ENCODE peak calls at places on chromosome 2, in six cellular contexts. One of them, this sample, is unnamed.

GRCh38 chr2:69767034-69767433 is 25.1 kb downstream of the ANXA4 start:
- DNase-seq in uterus: no peak
- DNase-seq in CD4-positive, alpha-beta T cell: no peak
- DNase-seq in astrocyte of the spinal cord: peak; percentile 37
- DNase-seq in AG10803: peak; percentile 92
- DNase-seq in heart right ventricle: no peak
- DNase-seq in this sample: no peak

GRCh38 chr2:182636694-182637093 is 79.4 kb upstream of the DNAJC10 start:
- DNase-seq in CD4-positive, alpha-beta T cell: no peak
- DNase-seq in AG10803: no peak
- DNase-seq in astrocyte of the spinal cord: no peak
- DNase-seq in uterus: no peak
- DNase-seq in heart right ventricle: no peak
- DNase-seq in this sample: no peak

GRCh38 chr2:187576906-187577305 is 22.7 kb upstream of the TFPI start:
- DNase-seq in heart right ventricle: no peak
- DNase-seq in astrocyte of the spinal cord: no peak
- DNase-seq in AG10803: no peak
- DNase-seq in uterus: no peak
- DNase-seq in CD4-positive, alpha-beta T cell: no peak
- DNase-seq in this sample: no peak

GRCh38 chr2:143458258-143458954 is 329.2 kb downstream of the ARHGAP15 start:
- DNase-seq in heart right ventricle: no peak
- DNase-seq in astrocyte of the spinal cord: peak; percentile 34
- DNase-seq in CD4-positive, alpha-beta T cell: no peak
- DNase-seq in uterus: no peak
- DNase-seq in AG10803: peak; percentile 11
- DNase-seq in this sample: no peak

GRCh38 chr2:191970867-191971266 is 124.0 kb upstream of the CAVIN2 start:
- DNase-seq in heart right ventricle: no peak
- DNase-seq in astrocyte of the spinal cord: no peak
- DNase-seq in uterus: no peak
- DNase-seq in AG10803: no peak
- DNase-seq in CD4-positive, alpha-beta T cell: no peak
- DNase-seq in this sample: no peak

GRCh38 chr2:27126252-27126710 is 2.7 kb downstream of the ABHD1 start:
- DNase-seq in astrocyte of the spinal cord: no peak
- DNase-seq in CD4-positive, alpha-beta T cell: no peak
- DNase-seq in heart right ventricle: peak; percentile 38
- DNase-seq in uterus: no peak
- DNase-seq in AG10803: no peak
- DNase-seq in this sample: no peak

GRCh38 chr2:164877927-164878326 is 36.3 kb upstream of the COBLL1 start:
- DNase-seq in astrocyte of the spinal cord: no peak
- DNase-seq in CD4-positive, alpha-beta T cell: no peak
- DNase-seq in heart right ventricle: no peak
- DNase-seq in AG10803: no peak
- DNase-seq in uterus: no peak
- DNase-seq in this sample: no peak

GRCh38 chr2:3186766-3187165 is 190.9 kb downstream of the EIPR1 start:
- DNase-seq in astrocyte of the spinal cord: no peak
- DNase-seq in uterus: no peak
- DNase-seq in AG10803: no peak
- DNase-seq in heart right ventricle: no peak
- DNase-seq in CD4-positive, alpha-beta T cell: no peak
- DNase-seq in this sample: no peak

GRCh38 chr2:174634130-174635014 is 36.8 kb upstream of the WIPF1 start:
- DNase-seq in CD4-positive, alpha-beta T cell: peak; percentile 39
- DNase-seq in uterus: no peak
- DNase-seq in astrocyte of the spinal cord: no peak
- DNase-seq in heart right ventricle: no peak
- DNase-seq in AG10803: peak; percentile 22
- DNase-seq in this sample: no peak

GRCh38 chr2:79200762-79201161 is 41.2 kb upstream of the REG3A start:
- DNase-seq in CD4-positive, alpha-beta T cell: no peak
- DNase-seq in uterus: no peak
- DNase-seq in astrocyte of the spinal cord: no peak
- DNase-seq in heart right ventricle: no peak
- DNase-seq in AG10803: no peak
- DNase-seq in this sample: no peak

GRCh38 chr2:6103949-6104348 is 411.8 kb downstream of the SOX11 start:
- DNase-seq in uterus: no peak
- DNase-seq in astrocyte of the spinal cord: no peak
- DNase-seq in heart right ventricle: no peak
- DNase-seq in AG10803: no peak
- DNase-seq in CD4-positive, alpha-beta T cell: no peak
- DNase-seq in this sample: no peak

GRCh38 chr2:120589782-120590608 is 145.7 kb upstream of the GLI2 start:
- DNase-seq in heart right ventricle: no peak
- DNase-seq in uterus: no peak
- DNase-seq in CD4-positive, alpha-beta T cell: no peak
- DNase-seq in astrocyte of the spinal cord: peak; percentile 95
- DNase-seq in AG10803: peak; percentile 97
- DNase-seq in this sample: no peak

GRCh38 chr2:20299113-20299512 is 51.5 kb downstream of the PUM2 start:
- DNase-seq in astrocyte of the spinal cord: no peak
- DNase-seq in heart right ventricle: no peak
- DNase-seq in uterus: no peak
- DNase-seq in AG10803: no peak
- DNase-seq in CD4-positive, alpha-beta T cell: no peak
- DNase-seq in this sample: no peak

GRCh38 chr2:99900589-99900988 is 241.8 kb downstream of the AFF3 start:
- DNase-seq in CD4-positive, alpha-beta T cell: no peak
- DNase-seq in heart right ventricle: peak; percentile 25
- DNase-seq in uterus: no peak
- DNase-seq in astrocyte of the spinal cord: no peak
- DNase-seq in AG10803: no peak
- DNase-seq in this sample: no peak

GRCh38 chr2:43803113-43803512 is 29.3 kb downstream of the DYNC2LI1 start:
- DNase-seq in uterus: no peak
- DNase-seq in heart right ventricle: no peak
- DNase-seq in CD4-positive, alpha-beta T cell: no peak
- DNase-seq in astrocyte of the spinal cord: no peak
- DNase-seq in AG10803: peak; percentile 2
- DNase-seq in this sample: no peak

GRCh38 chr2:43802135-43802534 is 28.3 kb downstream of the DYNC2LI1 start:
- DNase-seq in AG10803: no peak
- DNase-seq in CD4-positive, alpha-beta T cell: no peak
- DNase-seq in astrocyte of the spinal cord: no peak
- DNase-seq in heart right ventricle: no peak
- DNase-seq in uterus: no peak
- DNase-seq in this sample: no peak

GRCh38 chr2:43796206-43796605 is 22.4 kb downstream of the DYNC2LI1 start:
- DNase-seq in CD4-positive, alpha-beta T cell: no peak
- DNase-seq in astrocyte of the spinal cord: no peak
- DNase-seq in uterus: no peak
- DNase-seq in heart right ventricle: no peak
- DNase-seq in AG10803: no peak
- DNase-seq in this sample: no peak

GRCh38 chr2:43800894-43801293 is 27.1 kb downstream of the DYNC2LI1 start:
- DNase-seq in CD4-positive, alpha-beta T cell: no peak
- DNase-seq in heart right ventricle: no peak
- DNase-seq in astrocyte of the spinal cord: no peak
- DNase-seq in uterus: no peak
- DNase-seq in AG10803: no peak
- DNase-seq in this sample: no peak

GRCh38 chr2:43798300-43798699 is 24.5 kb downstream of the DYNC2LI1 start:
- DNase-seq in uterus: no peak
- DNase-seq in heart right ventricle: no peak
- DNase-seq in CD4-positive, alpha-beta T cell: no peak
- DNase-seq in AG10803: no peak
- DNase-seq in astrocyte of the spinal cord: no peak
- DNase-seq in this sample: no peak
- TF ChIP-seq CTCF in uterus: no peak
- TF ChIP-seq CTCF in heart right ventricle: no peak
- TF ChIP-seq CTCF in CD4-positive, alpha-beta T cell: no peak
- TF ChIP-seq CTCF in AG10803: peak; percentile 19
- TF ChIP-seq CTCF in astrocyte of the spinal cord: peak; percentile 8
- TF ChIP-seq CTCF in this sample: peak; percentile 18

GRCh38 chr2:47072018-47072691 is 83.0 kb downstream of the STPG4 start:
- DNase-seq in CD4-positive, alpha-beta T cell: no peak
- DNase-seq in astrocyte of the spinal cord: peak; percentile 91
- DNase-seq in AG10803: peak; percentile 98
- DNase-seq in uterus: peak; percentile 97
- DNase-seq in heart right ventricle: peak; percentile 95
- DNase-seq in this sample: no peak
- TF ChIP-seq CTCF in CD4-positive, alpha-beta T cell: no peak
- TF ChIP-seq CTCF in astrocyte of the spinal cord: peak; percentile 22
- TF ChIP-seq CTCF in AG10803: peak; percentile 41
- TF ChIP-seq CTCF in uterus: peak; percentile 17
- TF ChIP-seq CTCF in heart right ventricle: no peak
- TF ChIP-seq CTCF in this sample: no peak

GRCh38 chr2:113053666-113054435 is 1.2 kb upstream of the IL36B start:
- DNase-seq in astrocyte of the spinal cord: no peak
- DNase-seq in AG10803: no peak
- DNase-seq in uterus: no peak
- DNase-seq in CD4-positive, alpha-beta T cell: no peak
- DNase-seq in heart right ventricle: no peak
- DNase-seq in this sample: no peak

GRCh38 chr2:113052767-113053166 is at the start of gene IL36B:
- DNase-seq in heart right ventricle: no peak
- DNase-seq in AG10803: no peak
- DNase-seq in astrocyte of the spinal cord: no peak
- DNase-seq in uterus: no peak
- DNase-seq in CD4-positive, alpha-beta T cell: no peak
- DNase-seq in this sample: no peak

GRCh38 chr2:113046465-113046864 is 6.2 kb downstream of the IL36B start:
- DNase-seq in heart right ventricle: no peak
- DNase-seq in AG10803: no peak
- DNase-seq in CD4-positive, alpha-beta T cell: no peak
- DNase-seq in uterus: no peak
- DNase-seq in astrocyte of the spinal cord: no peak
- DNase-seq in this sample: no peak

GRCh38 chr2:113056501-113056900 is 2.5 kb upstream of the IL36RN start:
- DNase-seq in AG10803: no peak
- DNase-seq in astrocyte of the spinal cord: no peak
- DNase-seq in CD4-positive, alpha-beta T cell: no peak
- DNase-seq in uterus: no peak
- DNase-seq in heart right ventricle: no peak
- DNase-seq in this sample: no peak

DNA sequence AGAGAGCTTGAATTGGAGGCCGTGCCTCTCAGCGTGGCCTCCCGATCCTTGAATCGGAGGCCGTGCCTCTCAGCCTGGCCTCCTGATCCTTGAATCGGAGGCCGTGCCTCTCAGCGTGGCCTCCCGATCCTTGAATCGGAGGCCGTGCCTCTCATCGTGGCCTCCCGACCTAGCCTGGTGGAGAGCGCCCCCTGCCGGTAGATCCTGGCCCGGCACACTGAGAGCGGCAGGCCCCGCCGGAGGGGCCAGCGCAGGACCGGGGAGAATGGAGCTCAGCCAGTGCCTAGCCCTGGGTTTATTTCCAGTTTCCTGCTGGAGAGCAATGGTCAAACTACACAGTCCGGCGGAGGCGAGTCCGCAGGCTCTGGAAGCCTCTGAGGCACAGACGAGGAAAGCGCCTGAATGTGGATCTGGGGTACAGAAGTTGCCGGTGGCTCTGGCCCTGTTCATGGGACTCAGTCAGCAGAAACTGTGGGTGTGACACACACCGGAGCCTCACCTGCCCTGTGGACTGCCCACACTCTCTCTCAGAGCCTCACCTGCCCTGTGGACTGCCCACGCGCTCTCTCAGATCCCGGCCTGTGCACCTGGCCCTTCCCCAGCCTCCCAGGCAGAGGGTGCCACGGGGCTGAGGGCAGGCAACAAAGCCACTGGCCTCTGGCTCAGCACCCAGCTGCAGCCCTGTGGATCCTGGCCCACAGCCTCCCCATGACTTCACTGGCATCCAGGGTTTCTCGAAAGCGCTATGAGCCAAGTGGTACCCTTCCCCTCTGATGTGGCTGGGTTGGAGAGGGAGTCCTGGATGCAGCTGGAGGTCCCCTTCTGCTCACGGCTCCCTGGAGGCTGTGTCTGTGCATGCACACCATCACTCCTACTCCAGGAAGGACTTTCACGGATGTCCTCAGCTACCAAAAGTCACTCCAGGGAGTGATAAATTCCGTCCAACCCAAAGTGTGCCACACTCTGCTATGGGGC is 1.5 kb downstream of the IL36B start:
- DNase-seq in heart right ventricle: no peak
- DNase-seq in CD4-positive, alpha-beta T cell: no peak
- DNase-seq in AG10803: no peak
- DNase-seq in uterus: no peak
- DNase-seq in astrocyte of the spinal cord: no peak
- DNase-seq in this sample: no peak
- TF ChIP-seq CTCF in heart right ventricle: no peak
- TF ChIP-seq CTCF in CD4-positive, alpha-beta T cell: no peak
- TF ChIP-seq CTCF in AG10803: no peak
- TF ChIP-seq CTCF in uterus: no peak
- TF ChIP-seq CTCF in astrocyte of the spinal cord: no peak
- TF ChIP-seq CTCF in this sample: no peak

GRCh38 chr2:224038049-224038829 is 847 bp downstream of the SERPINE2 start:
- DNase-seq in CD4-positive, alpha-beta T cell: peak; percentile 40
- DNase-seq in uterus: peak; percentile 16
- DNase-seq in astrocyte of the spinal cord: peak; percentile 43
- DNase-seq in AG10803: no peak
- DNase-seq in heart right ventricle: no peak
- DNase-seq in this sample: peak; percentile 37

GRCh38 chr2:224040753-224041152 is 1.7 kb upstream of the SERPINE2 start:
- DNase-seq in heart right ventricle: no peak
- DNase-seq in CD4-positive, alpha-beta T cell: no peak
- DNase-seq in AG10803: no peak
- DNase-seq in astrocyte of the spinal cord: no peak
- DNase-seq in uterus: no peak
- DNase-seq in this sample: no peak

GRCh38 chr2:224038830-224039079 is 331 bp downstream of the SERPINE2 start:
- DNase-seq in uterus: no peak
- DNase-seq in CD4-positive, alpha-beta T cell: no peak
- DNase-seq in AG10803: no peak
- DNase-seq in astrocyte of the spinal cord: no peak
- DNase-seq in heart right ventricle: no peak
- DNase-seq in this sample: no peak

GRCh38 chr2:224039770-224040088 is 643 bp upstream of the SERPINE2 start:
- DNase-seq in uterus: no peak
- DNase-seq in astrocyte of the spinal cord: no peak
- DNase-seq in heart right ventricle: no peak
- DNase-seq in AG10803: no peak
- DNase-seq in CD4-positive, alpha-beta T cell: no peak
- DNase-seq in this sample: peak; percentile 18

DNA sequence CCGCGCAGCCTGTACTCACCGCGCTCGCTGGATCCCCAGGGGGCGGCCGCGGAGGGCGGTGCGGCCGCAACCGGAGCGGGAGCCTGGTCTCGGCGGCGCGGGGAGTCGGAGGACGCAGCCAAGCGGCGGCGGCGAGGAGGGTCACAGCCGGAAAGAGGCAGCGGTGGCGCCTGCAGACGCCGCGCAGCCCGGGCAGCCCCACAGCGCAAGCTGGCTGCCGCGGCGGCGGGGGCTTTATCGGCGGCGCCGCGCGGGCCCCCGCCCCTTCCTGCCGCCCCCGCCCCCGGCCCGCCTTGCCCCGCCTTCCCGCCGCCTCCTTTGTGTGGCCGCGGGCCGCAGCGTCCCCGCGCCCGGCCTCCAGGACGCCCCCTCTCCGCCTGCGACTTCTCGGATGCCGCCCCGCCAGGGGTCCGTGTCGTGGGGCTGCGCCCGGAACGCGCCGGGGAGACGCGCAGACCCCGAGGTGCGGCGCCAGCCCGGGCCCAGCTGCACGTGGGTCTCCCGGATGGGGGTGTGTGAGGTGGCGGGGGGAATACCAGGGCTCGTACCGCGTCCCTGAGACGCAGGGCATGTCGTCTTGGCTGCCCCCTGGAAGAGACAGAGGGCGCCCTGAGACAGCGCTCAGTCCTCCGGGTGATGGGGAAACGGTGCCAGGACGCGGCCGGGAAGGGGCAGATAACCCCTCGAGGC is at the start of gene SERPINE2:
- DNase-seq in uterus: peak; percentile 36
- DNase-seq in heart right ventricle: peak; percentile 43
- DNase-seq in astrocyte of the spinal cord: peak; percentile 69
- DNase-seq in AG10803: peak; percentile 79
- DNase-seq in CD4-positive, alpha-beta T cell: peak; percentile 52
- DNase-seq in this sample: peak; percentile 54
- TF ChIP-seq CTCF in uterus: peak; percentile 30
- TF ChIP-seq CTCF in heart right ventricle: no peak
- TF ChIP-seq CTCF in astrocyte of the spinal cord: peak; percentile 53
- TF ChIP-seq CTCF in AG10803: peak; percentile 57
- TF ChIP-seq CTCF in CD4-positive, alpha-beta T cell: no peak
- TF ChIP-seq CTCF in this sample: peak; percentile 37

This sample was measured in D721Med.